ENCODE peak calls at places on chromosomes 6 and 20, in ten cellular contexts. I is NCI-H345; B is CD8-positive, alpha-beta T cell; D is B cell; Q is GM13976; C is NCI-H2029; O is stimulated activated CD8-positive, alpha-beta memory T cell treated with anti-CD3 and anti-CD28 coated beads, Interleukin-4, amount 100 ng/mL, for 48 hours; M is T-helper 2 cell; A is kidney glomerular epithelial cell; W is heart left ventricle. X is an unnamed sample.

GRCh38 chr6:109457596-109457996 is 2.0 kb upstream of the MICAL1 start:
- DNase-seq in O (no peak), D (no peak), M (no peak), W (no peak), C (no peak), Q (no peak), B (no peak), A (no peak), I (no peak), X (no peak)

GRCh38 chr6:115948751-115949150 is 111.9 kb downstream of the FRK start:
- DNase-seq in D (no peak), W (no peak), O (no peak), B (no peak), M (no peak), A (peak; percentile 62), I (no peak), C (no peak), Q (no peak), X (no peak)

GRCh38 chr20:50188879-50189680 is 1.6 kb upstream of the CEBPB start:
- DNase-seq in A (no peak), D (no peak), W (no peak), C (no peak), I (no peak), O (no peak), Q (no peak), M (no peak), B (no peak), X (no peak)

GRCh38 chr20:49267327-49267726 is 10.5 kb downstream of the ZNFX1 start:
- DNase-seq in C (no peak), Q (no peak), I (no peak), O (no peak), W (no peak), M (peak; percentile 35), B (no peak), D (no peak), A (no peak), X (no peak)

GRCh38 chr20:45336530-45337366 is 11.5 kb downstream of the SDC4 start:
- DNase-seq in Q (no peak), D (no peak), I (no peak), W (peak; percentile 52), B (no peak), M (no peak), A (peak; percentile 89), O (no peak), C (no peak), X (no peak)

GRCh38 chr6:84897874-84898635 is 133.7 kb upstream of the TBX18 start:
- DNase-seq in C (no peak), B (no peak), W (no peak), M (no peak), Q (no peak), O (no peak), A (peak; percentile 28), I (no peak), D (no peak), X (no peak)

GRCh38 chr6:144585217-144585814 is 300.2 kb downstream of the UTRN start:
- DNase-seq in B (no peak), D (no peak), O (no peak), C (peak; percentile 7), A (peak; percentile 59), W (no peak), M (peak; percentile 46), Q (no peak), I (peak; percentile 45), X (no peak)

GRCh38 chr6:37938909-37939308 is 119.4 kb downstream of the ZFAND3 start:
- DNase-seq in O (no peak), B (no peak), C (no peak), M (no peak), I (no peak), W (no peak), Q (no peak), A (no peak), D (no peak), X (no peak)

GRCh38 chr6:45154679-45155078 is 173.5 kb upstream of the RUNX2 start:
- DNase-seq in W (no peak), B (no peak), C (no peak), O (no peak), A (no peak), M (no peak), D (no peak), Q (no peak), I (no peak), X (no peak)

GRCh38 chr20:20367681-20368413 is at the start of gene INSM1:
- DNase-seq in Q (peak; percentile 53), O (peak; percentile 56), M (no peak), B (no peak), D (no peak), A (no peak), W (no peak), C (peak; percentile 99), I (peak; percentile 100), X (peak; percentile 46)

GRCh38 chr6:149182262-149182661 is 135.2 kb upstream of the TAB2 start:
- DNase-seq in O (no peak), A (no peak), I (no peak), C (no peak), M (no peak), D (no peak), B (no peak), W (no peak), Q (no peak), X (no peak)

GRCh38 chr20:59661141-59661540 is 56.8 kb downstream of the PHACTR3 start:
- DNase-seq in I (no peak), A (no peak), W (no peak), M (no peak), O (no peak), Q (no peak), C (no peak), D (no peak), B (no peak), X (no peak)

GRCh38 chr6:7681449-7681848 is 44.5 kb upstream of the BMP6 start:
- DNase-seq in D (no peak), Q (no peak), O (no peak), C (no peak), I (no peak), B (no peak), W (no peak), M (no peak), A (no peak), X (no peak)

GRCh38 chr6:170137176-170137891 is 153.5 kb downstream of the DLL1 start:
- DNase-seq in O (peak; percentile 4), C (no peak), I (no peak), M (no peak), D (no peak), A (no peak), B (no peak), W (peak; percentile 65), Q (no peak), X (no peak)

GRCh38 chr6:34132486-34133185 is 13.3 kb downstream of the GRM4 start:
- DNase-seq in A (peak; percentile 7), D (no peak), C (no peak), B (peak; percentile 33), O (peak; percentile 54), W (no peak), I (no peak), M (peak; percentile 25), Q (peak; percentile 70), X (peak; percentile 40)

GRCh38 chr6:148716811-148717210 is 30.0 kb upstream of the UST start:
- DNase-seq in I (no peak), W (no peak), A (no peak), C (no peak), B (no peak), D (no peak), M (no peak), O (no peak), Q (no peak), X (no peak)

X was measured in GM19239.